ENCODE peak calls at places on chromosomes 12 and 14, in four cellular contexts. Q is mesenchymal stem cell, U is IMR-90, T is mesendoderm. Z is an unnamed sample. For H3K4me1, the result is how much of the 10 kb centered on the place peaks cover.

GRCh38 chr12:122395319-122395718 is 27.1 kb downstream of the CLIP1 start:
- DNase-seq in Q (peak), U (peak), T (peak), Z (peak)

GRCh38 chr12:14841761-14842160 is 1.6 kb downstream of the ART4 start:
- DNase-seq in Q (peak), U (peak), T (peak), Z (peak)

GRCh38 chr12:15782667-15783066 is 6.5 kb downstream of the EPS8 start:
- DNase-seq in Q (peak), U (no peak), T (no peak), Z (no peak)

GRCh38 chr12:69988601-69989194 is 163.7 kb downstream of the MYRFL start:
- DNase-seq in Q (peak), U (peak), T (no peak), Z (no peak)

GRCh38 chr14:89365071-89365801 is 51.8 kb downstream of the FOXN3 start:
- DNase-seq in Q (peak), U (peak), T (no peak), Z (peak)

GRCh38 chr12:64691793-64692583 is 67.2 kb downstream of the GNS start:
- DNase-seq in Q (peak), U (peak), T (peak), Z (no peak)

GRCh38 chr12:112185093-112185923 is 59.9 kb downstream of the TRAFD1 start:
- DNase-seq in Q (no peak), U (no peak), T (no peak), Z (no peak)

GRCh38 chr12:75389061-75389460 is 1.8 kb upstream of the GLIPR1L2 start:
- DNase-seq in Q (peak), U (peak), T (no peak), Z (peak)

GRCh38 chr12:117662220-117662619 is 300.8 kb upstream of the NOS1 start:
- DNase-seq in Q (no peak), U (no peak), T (no peak), Z (no peak)

GRCh38 chr14:103066399-103066798 is 9.1 kb upstream of the CDC42BPB start:
- DNase-seq in Q (no peak), U (no peak), T (no peak), Z (no peak)

GRCh38 chr14:25111061-25111601 is 61.2 kb upstream of the STXBP6 start:
- DNase-seq in Q (peak), U (peak), T (peak), Z (peak)

GRCh38 chr14:68042591-68043210 is 223.1 kb downstream of the RAD51B start:
- DNase-seq in Q (peak), U (no peak), T (peak), Z (no peak)

GRCh38 chr14:89667983-89668382 is 250.9 kb upstream of the FOXN3 start:
- DNase-seq in Q (peak), U (peak), T (peak), Z (no peak)

GRCh38 chr14:47715330-47715729 is 39.9 kb upstream of the MDGA2 start:
- DNase-seq in Q (peak), U (peak), T (no peak), Z (no peak)

GRCh38 chr12:3030821-3031415 is 46.3 kb upstream of the TSPAN9 start:
- DNase-seq in Q (no peak), U (no peak), T (no peak), Z (no peak)

GRCh38 chr12:114826233-114826632 is 142.3 kb upstream of the TBX3 start:
- DNase-seq in Q (no peak), U (no peak), T (no peak), Z (no peak)

GRCh38 chr12:40775681-40776080 is 83.4 kb downstream of the CNTN1 start:
- DNase-seq in Q (no peak), U (no peak), T (no peak), Z (no peak)

GRCh38 chr12:51960890-51961289 is 9.4 kb downstream of the ACVR1B start:
- DNase-seq in Q (no peak), U (no peak), T (no peak), Z (no peak)

DNA sequence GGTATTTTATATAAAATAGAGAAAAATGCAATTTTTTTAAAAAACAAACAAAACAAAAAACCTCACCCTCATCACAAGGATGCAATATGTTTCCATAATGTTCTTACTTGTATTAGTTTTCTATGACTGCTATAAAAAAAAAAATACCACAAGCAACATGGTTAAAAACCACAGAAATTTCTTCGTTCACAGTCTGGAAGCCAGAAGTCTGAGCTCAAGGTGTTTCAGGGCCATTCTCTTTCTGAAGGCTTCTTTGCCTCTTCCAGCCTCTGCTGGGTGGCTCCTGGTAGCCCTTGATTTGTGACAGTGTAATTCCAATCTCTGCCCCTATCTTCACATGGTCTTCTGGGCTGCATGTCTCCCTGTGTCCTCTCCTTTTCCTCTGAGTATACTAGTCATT is 21.5 kb upstream of the SSTR1 start:
- DNase-seq in Q (no peak), U (no peak), T (no peak), Z (no peak)
- H2BK5ac ChIP-seq in Q (no peak), U (no peak), T (no peak), Z (no peak)

DNA sequence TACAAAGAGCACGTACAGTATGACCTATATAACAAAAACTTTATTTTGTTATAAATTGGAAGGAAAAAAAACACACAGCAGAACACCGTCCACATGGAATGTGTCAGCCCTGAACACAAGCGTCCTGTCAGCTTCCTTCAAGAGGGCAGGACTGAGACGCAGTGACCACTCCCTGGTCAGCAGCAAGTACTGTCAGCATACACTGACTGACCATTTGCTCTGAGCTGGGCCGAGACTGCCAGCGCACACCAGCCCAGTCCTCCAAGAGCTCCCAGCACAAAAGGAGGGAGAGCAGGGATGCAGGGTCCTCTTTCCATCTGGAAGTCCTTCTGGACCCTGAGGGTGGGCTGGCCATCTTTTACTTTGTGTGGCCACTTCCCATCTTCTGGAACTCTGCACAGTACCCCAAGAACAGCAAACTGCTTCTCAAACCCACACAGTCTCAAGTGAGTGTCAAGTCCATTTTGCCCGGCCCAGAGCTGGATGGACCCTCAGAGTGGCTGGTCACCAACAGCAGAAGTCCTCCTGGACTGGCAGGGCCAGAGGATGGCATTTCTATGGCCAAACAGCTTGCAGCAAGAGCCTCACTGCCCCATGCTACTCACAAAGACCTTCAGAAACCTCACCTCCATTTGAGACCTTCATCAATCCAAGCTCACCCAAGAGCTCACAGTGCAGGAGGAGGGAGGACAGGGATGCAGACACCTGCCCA is 11.7 kb downstream of the CCDC88C start:
- DNase-seq in Q (no peak), U (no peak), T (no peak), Z (no peak)
- H3K4me1 ChIP-seq in Q (under half), U (under half), T (under half), Z (under half)

DNA sequence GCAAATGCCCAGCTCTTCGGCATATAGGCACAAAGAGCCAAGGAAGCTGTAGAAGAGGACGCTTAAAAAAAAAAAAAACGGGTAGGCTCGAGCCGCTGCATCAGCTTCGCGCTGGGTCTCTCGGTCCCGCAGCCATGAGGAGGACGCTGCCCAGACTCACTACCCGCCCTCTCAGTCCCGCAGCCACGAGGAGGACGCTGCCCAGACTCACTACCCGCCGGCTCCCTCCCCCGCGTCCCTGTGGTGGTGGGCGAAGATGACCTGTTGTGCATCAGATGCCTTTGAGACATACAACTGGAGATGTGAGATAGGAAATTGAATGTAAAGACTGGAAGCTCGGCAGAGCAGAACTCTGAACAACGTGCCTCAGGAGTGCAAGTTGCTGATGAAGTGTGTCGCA is 11.4 kb upstream of the SPSB2 start:
- DNase-seq in Q (no peak), U (no peak), T (no peak), Z (no peak)
- H2BK5ac ChIP-seq in Q (no peak), U (no peak), T (no peak), Z (no peak)

GRCh38 chr14:99581960-99582359 is 22.0 kb downstream of the CCDC85C start:
- DNase-seq in Q (no peak), U (no peak), T (no peak), Z (no peak)
- H3K4me1 ChIP-seq in Q (under half), U (under half), T (under half), Z (under half)